ENCODE peak calls at places on chromosomes 12 and 14, in four cellular contexts. M is AG09309, W is heart left ventricle, V is neural progenitor cell. C is an unnamed sample.

GRCh38 chr12:96177013-96177412 is 17.2 kb upstream of the ELK3 start:
- DNase-seq in M (peak), V (no peak), W (no peak), C (no peak)

GRCh38 chr12:84857809-84858208 is 54.8 kb downstream of the SLC6A15 start:
- DNase-seq in M (no peak), V (no peak), W (no peak), C (no peak)

GRCh38 chr14:105646175-105646574 is 119.8 kb downstream of the TMEM121 start:
- DNase-seq in W (no peak), V (no peak), M (no peak), C (no peak)

GRCh38 chr12:114821571-114821970 is 137.6 kb upstream of the TBX3 start:
- DNase-seq in W (no peak), V (no peak), M (no peak), C (no peak)

GRCh38 chr12:129928643-129929042 is 24.8 kb upstream of the TMEM132D start:
- DNase-seq in V (no peak), W (no peak), M (no peak), C (no peak)

GRCh38 chr12:132414634-132415340 is 75.2 kb upstream of the FBRSL1 start:
- DNase-seq in V (peak), M (peak), W (peak), C (peak)

GRCh38 chr12:114508529-114509129 is 102.7 kb upstream of the TBX5 start:
- DNase-seq in M (peak), W (peak), V (peak), C (peak)

GRCh38 chr12:2290091-2290490 is 237.3 kb downstream of the CACNA1C start:
- DNase-seq in M (no peak), V (no peak), W (no peak), C (no peak)

GRCh38 chr14:88299865-88300264 is 23.2 kb downstream of the KCNK10 start:
- DNase-seq in W (no peak), V (no peak), M (no peak), C (no peak)

GRCh38 chr12:42643881-42644579 is 54.5 kb upstream of the PRICKLE1 start:
- DNase-seq in V (no peak), W (no peak), M (no peak), C (no peak)

GRCh38 chr12:111211910-111212757 is 156.8 kb downstream of the PHETA1 start:
- DNase-seq in M (no peak), V (peak), W (no peak), C (no peak)

GRCh38 chr12:124110372-124110883 is 137.4 kb downstream of the ZNF664 start:
- DNase-seq in W (no peak), M (no peak), V (no peak), C (no peak)

GRCh38 chr12:21324551-21324950 is 10.2 kb downstream of the SLCO1A2 start:
- DNase-seq in W (no peak), M (no peak), V (peak), C (no peak)

GRCh38 chr12:46998811-46999368 is 80.5 kb upstream of the PCED1B start:
- DNase-seq in V (no peak), W (no peak), M (peak), C (no peak)

GRCh38 chr12:93592641-93593396 is 20.3 kb downstream of the SOCS2 start:
- DNase-seq in W (no peak), V (no peak), M (no peak), C (no peak)

GRCh38 chr12:62785941-62786559 is 148.9 kb downstream of the PPM1H start:
- DNase-seq in V (no peak), M (peak), W (peak), C (peak)

GRCh38 chr12:93737457-93738198 is 60.5 kb downstream of the CRADD start:
- DNase-seq in M (no peak), W (no peak), V (no peak), C (no peak)

GRCh38 chr14:79836577-79836976 is 374.7 kb downstream of the DIO2 start:
- DNase-seq in V (no peak), W (no peak), M (no peak), C (no peak)

GRCh38 chr12:8828514-8829127 is 6.2 kb downstream of the A2ML1 start:
- DNase-seq in M (no peak), V (no peak), W (no peak), C (no peak)

GRCh38 chr12:53219956-53220856 is 11.8 kb downstream of the RARG start:
- DNase-seq in V (peak), W (peak), M (no peak), C (no peak)

GRCh38 chr12:5977556-5977955 is 32.5 kb upstream of the ANO2 start:
- DNase-seq in M (no peak), V (no peak), W (no peak), C (no peak)

GRCh38 chr14:104405566-104406226 is 173.9 kb upstream of the C14orf180 start:
- DNase-seq in M (no peak), V (no peak), W (no peak), C (peak)

GRCh38 chr12:62627181-62627580 is 160.6 kb downstream of the MON2 start:
- DNase-seq in V (no peak), M (no peak), W (no peak), C (no peak)

GRCh38 chr14:69005432-69006148 is 26.5 kb upstream of the ACTN1 start:
- DNase-seq in M (peak), V (peak), W (no peak), C (peak)

GRCh38 chr12:47785036-47785886 is 12.2 kb downstream of the SLC48A1 start:
- DNase-seq in M (no peak), W (no peak), V (no peak), C (no peak)

GRCh38 chr12:55830601-55831406 is 1.4 kb upstream of the DNAJC14 start:
- DNase-seq in M (no peak), W (peak), V (peak), C (peak)

GRCh38 chr12:51377099-51377984 is 13.9 kb downstream of the GALNT6 start:
- DNase-seq in W (no peak), V (no peak), M (no peak), C (no peak)

C was measured in right atrium auricular region.